ENCODE peak calls at places on chromosomes 11 and 22, in five cellular contexts. D, H, I, F and S are unnamed samples.
A peak's percentile ranks its signal among the peaks of the same experiment; 100 is the strongest.

GRCh38 chr11:9170450-9170849 is 79.1 kb upstream of the SCUBE2 start:
- DNase-seq in D (peak; percentile 55), H (peak; percentile 17), I (no peak), F (no peak), S (no peak)

GRCh38 chr11:122459064-122459463 is 196.5 kb upstream of the UBASH3B start:
- DNase-seq in D (no peak), H (no peak), I (no peak), F (no peak), S (no peak)

GRCh38 chr22:38953577-38954413 is 3.6 kb upstream of the APOBEC3A start:
- DNase-seq in D (no peak), H (no peak), I (no peak), F (no peak), S (no peak)

GRCh38 chr11:119759324-119759723 is 30.3 kb upstream of the NECTIN1 start:
- DNase-seq in D (no peak), H (no peak), I (no peak), F (no peak), S (no peak)

GRCh38 chr11:2154889-2155288 is 6.1 kb downstream of the INS start:
- DNase-seq in D (no peak), H (no peak), I (no peak), F (no peak), S (no peak)

GRCh38 chr11:62404918-62405317 is 13.9 kb upstream of the SCGB1A1 start:
- DNase-seq in D (no peak), H (no peak), I (no peak), F (no peak), S (no peak)

GRCh38 chr11:27215471-27216267 is 147.3 kb downstream of the CCDC34 start:
- DNase-seq in D (peak; percentile 44), H (peak; percentile 88), I (no peak), F (peak; percentile 21), S (no peak)

GRCh38 chr22:31575190-31575589 is 78.9 kb downstream of the SFI1 start:
- DNase-seq in D (no peak), H (no peak), I (no peak), F (no peak), S (no peak)

GRCh38 chr22:46363611-46364321 is 28.3 kb downstream of the TRMU start:
- DNase-seq in D (no peak), H (no peak), I (no peak), F (no peak), S (no peak)

GRCh38 chr11:104876838-104877500 is 21.3 kb downstream of the CASP12 start:
- DNase-seq in D (no peak), H (no peak), I (no peak), F (no peak), S (no peak)

GRCh38 chr22:32600184-32600583 is 125.6 kb downstream of the FBXO7 start:
- DNase-seq in D (no peak), H (no peak), I (no peak), F (no peak), S (no peak)

GRCh38 chr11:63869171-63869591 is 30.3 kb downstream of the MARK2 start:
- DNase-seq in D (no peak), H (no peak), I (no peak), F (no peak), S (no peak)

GRCh38 chr22:42489000-42489399 is 30.6 kb downstream of the RRP7A start:
- DNase-seq in D (no peak), H (no peak), I (no peak), F (no peak), S (no peak)

GRCh38 chr11:39806652-39807051 is 1652.8 kb downstream of the LRRC4C start:
- DNase-seq in D (no peak), H (no peak), I (no peak), F (no peak), S (no peak)

GRCh38 chr11:102794382-102794781 is 3.6 kb downstream of the MMP1 start:
- DNase-seq in D (peak; percentile 42), H (peak; percentile 48), I (no peak), F (no peak), S (peak; percentile 61)

GRCh38 chr11:129257512-129257911 is 65.4 kb upstream of the ARHGAP32 start:
- DNase-seq in D (no peak), H (no peak), I (no peak), F (no peak), S (no peak)

GRCh38 chr11:77590194-77590591 is 440 bp downstream of the AQP11 start:
- DNase-seq in D (peak; percentile 29), H (no peak), I (no peak), F (peak; percentile 42), S (peak; percentile 85)

GRCh38 chr11:118090545-118091162 is 3.9 kb upstream of the SMIM35 start:
- DNase-seq in D (no peak), H (no peak), I (no peak), F (no peak), S (no peak)

GRCh38 chr11:90779098-90779497 is 556.2 kb upstream of the CHORDC1 start:
- DNase-seq in D (no peak), H (no peak), I (no peak), F (no peak), S (no peak)

GRCh38 chr11:125233736-125234275 is 69.3 kb downstream of the PKNOX2 start:
- DNase-seq in D (no peak), H (no peak), I (no peak), F (no peak), S (no peak)

GRCh38 chr11:1086171-1087102 is 11.8 kb downstream of the MUC2 start:
- DNase-seq in D (no peak), H (no peak), I (no peak), F (peak; percentile 17), S (no peak)

GRCh38 chr22:23713696-23714595 is 23.1 kb downstream of the RGL4 start:
- DNase-seq in D (no peak), H (no peak), I (no peak), F (no peak), S (no peak)

GRCh38 chr11:119795231-119795630 is 66.2 kb upstream of the NECTIN1 start:
- DNase-seq in D (peak; percentile 29), H (no peak), I (peak; percentile 88), F (no peak), S (no peak)

GRCh38 chr22:50599816-50600454 is 658 bp upstream of the MAPK8IP2 start:
- DNase-seq in D (peak; percentile 35), H (peak; percentile 26), I (no peak), F (peak; percentile 61), S (peak; percentile 62)

GRCh38 chr11:125378596-125378995 is 117.5 kb downstream of the FEZ1 start:
- DNase-seq in D (no peak), H (no peak), I (no peak), F (no peak), S (no peak)

GRCh38 chr11:2781413-2782274 is 81.8 kb upstream of the KCNQ1OT1 start:
- DNase-seq in D (no peak), H (peak; percentile 12), I (no peak), F (peak; percentile 15), S (no peak)

GRCh38 chr22:35517207-35517606 is 23.4 kb upstream of the RASD2 start:
- DNase-seq in D (no peak), H (no peak), I (no peak), F (no peak), S (no peak)

GRCh38 chr22:43207386-43207785 is 20.5 kb upstream of the TTLL12 start:
- DNase-seq in D (no peak), H (no peak), I (no peak), F (no peak), S (no peak)

GRCh38 chr11:67372993-67373915 is at the start of gene CLCF1:
- DNase-seq in D (peak; percentile 84), H (no peak), I (no peak), F (peak; percentile 80), S (peak; percentile 81)

GRCh38 chr11:90855531-90855930 is 632.7 kb upstream of the CHORDC1 start:
- DNase-seq in D (no peak), H (no peak), I (no peak), F (no peak), S (no peak)

GRCh38 chr11:121366970-121367369 is 74.4 kb downstream of the SC5D start:
- DNase-seq in D (no peak), H (no peak), I (no peak), F (no peak), S (no peak)

GRCh38 chr22:40578171-40578570 is 58.3 kb downstream of the MRTFA start:
- DNase-seq in D (no peak), H (no peak), I (no peak), F (no peak), S (no peak)

GRCh38 chr11:28524098-28524497 is 415.9 kb downstream of the METTL15 start:
- DNase-seq in D (no peak), H (no peak), I (no peak), F (no peak), S (no peak)

GRCh38 chr11:69801513-69802335 is 17.5 kb downstream of the FGF3 start:
- DNase-seq in D (peak; percentile 14), H (peak; percentile 35), I (no peak), F (no peak), S (peak; percentile 69)
- TF ChIP-seq CTCF in D (peak; percentile 76), H (peak; percentile 91), I (peak; percentile 78), F (peak; percentile 86), S (peak; percentile 97)

GRCh38 chr11:65266210-65266609 is 4.4 kb downstream of the POLA2 start:
- DNase-seq in D (peak; percentile 31), H (no peak), I (no peak), F (no peak), S (peak; percentile 66)
- TF ChIP-seq CTCF in D (peak; percentile 55), H (no peak), I (no peak), F (peak; percentile 47), S (peak; percentile 72)

GRCh38 chr11:68870470-68870869 is 28.8 kb upstream of the CPT1A start:
- DNase-seq in D (no peak), H (peak; percentile 39), I (no peak), F (no peak), S (peak; percentile 51)
- TF ChIP-seq CTCF in D (peak; percentile 10), H (no peak), I (peak; percentile 18), F (no peak), S (peak; percentile 42)

DNA sequence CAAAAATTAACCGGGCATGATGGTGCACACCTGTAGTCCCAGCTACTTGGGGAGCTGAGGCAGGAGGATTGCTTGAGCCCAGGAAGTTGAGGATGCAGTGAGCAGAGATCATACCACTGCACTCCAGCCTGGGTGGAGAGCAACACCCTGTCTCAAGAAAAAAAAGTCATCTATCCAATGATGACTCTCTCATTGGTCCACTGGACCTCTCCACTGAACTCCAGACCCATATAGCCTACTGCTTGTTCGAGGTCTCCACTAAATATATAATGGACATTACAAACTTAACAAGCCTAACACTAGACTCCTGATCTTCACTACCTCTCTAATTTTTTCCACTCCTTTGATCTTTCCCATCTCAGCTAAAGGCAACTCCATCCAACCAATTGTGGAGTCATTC is 33.5 kb upstream of the MTCH2 start:
- DNase-seq in D (no peak), H (no peak), I (no peak), F (no peak), S (no peak)
- TF ChIP-seq CTCF in D (no peak), H (no peak), I (no peak), F (no peak), S (no peak)

GRCh38 chr22:25752615-25753214 is 10.7 kb downstream of the MYO18B start:
- DNase-seq in D (no peak), H (no peak), I (no peak), F (no peak), S (no peak)

GRCh38 chr22:25748704-25749103 is 6.7 kb downstream of the MYO18B start:
- DNase-seq in D (no peak), H (no peak), I (no peak), F (peak; percentile 59), S (no peak)

GRCh38 chr22:25749420-25750169 is 7.6 kb downstream of the MYO18B start:
- DNase-seq in D (no peak), H (no peak), I (no peak), F (no peak), S (no peak)

GRCh38 chr22:25751174-25751581 is 9.2 kb downstream of the MYO18B start:
- DNase-seq in D (no peak), H (no peak), I (no peak), F (no peak), S (no peak)

GRCh38 chr22:25750569-25751173 is 8.7 kb downstream of the MYO18B start:
- DNase-seq in D (no peak), H (no peak), I (no peak), F (no peak), S (no peak)
- TF ChIP-seq CTCF in D (no peak), H (no peak), I (no peak), F (no peak), S (no peak)